ENCODE peak calls at places on chromosomes 6 and 20, in nine cellular contexts. M is neural crest cell; U is hippocampal formation; V is cerebellar nuclear complex; A is left kidney; P is WTC11; T is esophagus muscularis mucosa; I is prostate gland; X is stimulated activated CD4-positive, alpha-beta T cell treated with anti-CD3 and anti-CD28 coated beads, TNF-alpha, amount 100 ng/mL, for 1 hour. O is an unnamed sample.

GRCh38 chr20:22890605-22891300 is 144.4 kb upstream of the SSTR4 start:
- DNase-seq in M (no peak), U (no peak), V (peak; percentile 23), A (peak; percentile 31), P (no peak), T (peak; percentile 87), I (no peak), X (no peak), O (no peak)

GRCh38 chr20:48921883-48922867 is 664 bp downstream of the ARFGEF2 start:
- DNase-seq in M (no peak), U (no peak), V (no peak), A (peak; percentile 77), P (peak; percentile 55), T (no peak), I (peak; percentile 30), X (peak; percentile 13), O (no peak)

GRCh38 chr6:33205172-33206026 is 944 bp downstream of the HSD17B8 start:
- DNase-seq in M (no peak), U (no peak), V (no peak), A (no peak), P (no peak), T (no peak), I (no peak), X (no peak), O (no peak)

GRCh38 chr20:62209850-62210495 is 10.1 kb downstream of the HRH3 start:
- DNase-seq in M (no peak), U (no peak), V (no peak), A (no peak), P (no peak), T (no peak), I (no peak), X (no peak), O (no peak)

GRCh38 chr6:36493859-36494258 is 51.1 kb downstream of the KCTD20 start:
- DNase-seq in M (no peak), U (no peak), V (no peak), A (no peak), P (no peak), T (no peak), I (no peak), X (no peak), O (no peak)

GRCh38 chr6:40893021-40893420 is 146.0 kb downstream of the UNC5CL start:
- DNase-seq in M (no peak), U (no peak), V (no peak), A (no peak), P (no peak), T (no peak), I (no peak), X (no peak), O (no peak)

GRCh38 chr6:38136547-38136946 is 317.0 kb downstream of the ZFAND3 start:
- DNase-seq in M (no peak), U (no peak), V (no peak), A (no peak), P (no peak), T (no peak), I (no peak), X (no peak), O (no peak)

GRCh38 chr6:26218824-26219223 is 131.6 kb downstream of the HFE start:
- DNase-seq in M (no peak), U (no peak), V (no peak), A (no peak), P (no peak), T (no peak), I (no peak), X (no peak), O (no peak)

GRCh38 chr20:39916236-39916635 is 772.8 kb downstream of the MAFB start:
- DNase-seq in M (no peak), U (no peak), V (no peak), A (no peak), P (no peak), T (no peak), I (no peak), X (no peak), O (no peak)

GRCh38 chr6:154222716-154223115 is 133.9 kb downstream of the IPCEF1 start:
- DNase-seq in M (no peak), U (no peak), V (no peak), A (no peak), P (no peak), T (no peak), I (no peak), X (no peak), O (no peak)

GRCh38 chr6:107374264-107374663 is 85.1 kb downstream of the PDSS2 start:
- DNase-seq in M (no peak), U (no peak), V (no peak), A (no peak), P (no peak), T (no peak), I (no peak), X (no peak), O (no peak)

GRCh38 chr6:136889271-136890193 is 32.6 kb upstream of the SLC35D3 start:
- DNase-seq in M (no peak), U (no peak), V (no peak), A (no peak), P (no peak), T (no peak), I (no peak), X (no peak), O (no peak)

GRCh38 chr20:35007413-35007812 is 51.7 kb downstream of the MYH7B start:
- DNase-seq in M (no peak), U (no peak), V (no peak), A (no peak), P (peak; percentile 6), T (no peak), I (no peak), X (no peak), O (no peak)

GRCh38 chr6:129608886-129609540 is 101.0 kb downstream of the ARHGAP18 start:
- DNase-seq in M (no peak), U (no peak), V (no peak), A (no peak), P (no peak), T (no peak), I (no peak), X (no peak), O (no peak)

GRCh38 chr6:129030231-129030630 is 147.3 kb downstream of the LAMA2 start:
- DNase-seq in M (no peak), U (no peak), V (no peak), A (no peak), P (no peak), T (no peak), I (no peak), X (no peak), O (no peak)

GRCh38 chr20:13200767-13201500 is 20.1 kb upstream of the ISM1 start:
- DNase-seq in M (no peak), U (no peak), V (no peak), A (no peak), P (no peak), T (no peak), I (no peak), X (no peak), O (no peak)

GRCh38 chr20:62485062-62485700 is 9.4 kb upstream of the GATA5 start:
- DNase-seq in M (no peak), U (no peak), V (no peak), A (peak; percentile 88), P (peak; percentile 38), T (no peak), I (no peak), X (no peak), O (no peak)

O was measured in central memory CD8-positive, alpha-beta T cell.